ENCODE peak calls at places on chromosomes 1 and 21, in eight cellular contexts. Y, W, X, C, R, Z, G and P are unnamed samples.

GRCh38 chr1:207145401-207146058 is 41.5 kb downstream of the C4BPA start:
- DNase-seq in Y (no peak), W (no peak), X (no peak), C (no peak), R (no peak), Z (no peak), G (no peak), P (no peak)

GRCh38 chr21:42057861-42058437 is 13.2 kb upstream of the UMODL1 start:
- DNase-seq in Y (no peak), W (no peak), X (peak), C (no peak), R (no peak), Z (no peak), G (no peak), P (no peak)

GRCh38 chr1:230879781-230880180 is 11.5 kb upstream of the C1orf198 start:
- DNase-seq in Y (no peak), W (no peak), X (no peak), C (no peak), R (no peak), Z (no peak), G (no peak), P (no peak)

GRCh38 chr1:27872802-27873665 is 690 bp downstream of the THEMIS2 start:
- DNase-seq in Y (peak), W (no peak), X (no peak), C (peak), R (no peak), Z (no peak), G (no peak), P (no peak)

GRCh38 chr1:154954541-154954940 is 1.4 kb downstream of the PBXIP1 start:
- DNase-seq in Y (no peak), W (no peak), X (no peak), C (no peak), R (no peak), Z (no peak), G (no peak), P (no peak)

GRCh38 chr1:188058801-188059200 is 1230.1 kb downstream of the PLA2G4A start:
- DNase-seq in Y (no peak), W (no peak), X (no peak), C (no peak), R (no peak), Z (no peak), G (no peak), P (no peak)

GRCh38 chr21:38760762-38761155 is 45.0 kb upstream of the ETS2 start:
- DNase-seq in Y (no peak), W (no peak), X (no peak), C (no peak), R (no peak), Z (no peak), G (no peak), P (no peak)

GRCh38 chr1:73701816-73702215 is 496.2 kb downstream of the LRRIQ3 start:
- DNase-seq in Y (no peak), W (no peak), X (no peak), C (no peak), R (no peak), Z (no peak), G (no peak), P (no peak)

GRCh38 chr1:1941868-1942752 is 23.0 kb upstream of the TMEM52 start:
- DNase-seq in Y (no peak), W (no peak), X (peak), C (no peak), R (no peak), Z (peak), G (no peak), P (no peak)

GRCh38 chr1:10696977-10697376 is 99.5 kb downstream of the CASZ1 start:
- DNase-seq in Y (peak), W (no peak), X (no peak), C (no peak), R (no peak), Z (no peak), G (no peak), P (no peak)